ENCODE peak calls at places on chromosomes 6 and 20, in eight cellular contexts. N, Y, Q, F, R, G, A and C are unnamed samples.

GRCh38 chr20:62819494-62820174 is 2.8 kb downstream of the COL9A3 start:
- DNase-seq in Q (no peak), A (no peak), N (peak; percentile 44), Y (no peak), F (peak; percentile 43), G (no peak), R (peak; percentile 84), C (no peak)

GRCh38 chr20:32674362-32674789 is 635 bp upstream of the C20orf203 start:
- DNase-seq in R (peak; percentile 81), N (peak; percentile 65), F (peak; percentile 64), Y (peak; percentile 73), A (peak; percentile 48), G (peak; percentile 47), Q (peak; percentile 59), C (peak; percentile 37)

GRCh38 chr20:13809373-13809772 is 24.5 kb downstream of the NDUFAF5 start:
- DNase-seq in R (no peak), Y (no peak), N (no peak), A (no peak), Q (no peak), G (no peak), F (no peak), C (no peak)

GRCh38 chr20:20549267-20549612 is 163.2 kb downstream of the RALGAPA2 start:
- DNase-seq in N (peak; percentile 86), G (no peak), A (no peak), Y (no peak), Q (no peak), R (no peak), F (peak; percentile 8), C (no peak)

GRCh38 chr6:54697423-54697822 is 149.1 kb upstream of the FAM83B start:
- DNase-seq in N (no peak), F (no peak), G (no peak), R (no peak), A (no peak), Q (no peak), Y (no peak), C (no peak)

GRCh38 chr20:31368301-31368700 is at the start of gene DEFB118:
- DNase-seq in F (no peak), Y (no peak), A (no peak), G (no peak), N (no peak), R (no peak), Q (no peak), C (no peak)

GRCh38 chr20:9617062-9617461 is 102.7 kb downstream of the LAMP5 start:
- DNase-seq in F (peak; percentile 67), R (no peak), Q (peak; percentile 15), A (no peak), N (peak; percentile 75), Y (peak; percentile 56), G (peak; percentile 45), C (peak; percentile 77)

GRCh38 chr6:42131531-42131930 is 10.9 kb downstream of the C6orf132 start:
- DNase-seq in F (peak; percentile 60), R (no peak), Y (no peak), G (peak; percentile 62), Q (no peak), A (no peak), N (no peak), C (no peak)

GRCh38 chr6:132812255-132812732 is 2.1 kb upstream of the RPS12 start:
- DNase-seq in Q (peak; percentile 39), R (no peak), Y (peak; percentile 43), N (no peak), A (no peak), G (peak; percentile 44), F (peak; percentile 37), C (no peak)

GRCh38 chr6:1527098-1527497 is 82.6 kb upstream of the FOXC1 start:
- DNase-seq in Y (peak; percentile 5), G (no peak), R (no peak), A (no peak), F (no peak), N (no peak), Q (peak; percentile 9), C (peak; percentile 12)

GRCh38 chr20:38201356-38201755 is 36.3 kb upstream of the TGM2 start:
- DNase-seq in N (no peak), Q (no peak), R (no peak), G (peak; percentile 88), F (peak; percentile 85), Y (no peak), A (no peak), C (no peak)